ENCODE peak calls at places on chromosomes 11 and 22, in six cellular contexts. G, B, A, W, O and U are unnamed samples.

GRCh38 chr11:62889484-62890437 is 9.1 kb downstream of the SLC3A2 start:
- DNase-seq in G (no peak), B (no peak), A (no peak), W (peak; percentile 23), O (peak; percentile 92), U (no peak)

GRCh38 chr11:10934293-10934850 is 76.5 kb upstream of the ZBED5 start:
- DNase-seq in G (no peak), B (peak; percentile 43), A (no peak), W (no peak), O (peak; percentile 10), U (no peak)

GRCh38 chr11:17770048-17770652 is 35.6 kb downstream of the KCNC1 start:
- DNase-seq in G (peak; percentile 67), B (no peak), A (peak; percentile 22), W (no peak), O (no peak), U (no peak)

GRCh38 chr11:100855466-100856067 is 168.5 kb downstream of the ARHGAP42 start:
- DNase-seq in G (no peak), B (peak; percentile 36), A (no peak), W (peak; percentile 68), O (peak; percentile 61), U (no peak)

GRCh38 chr11:132959663-132960062 is 572.6 kb downstream of the OPCML start:
- DNase-seq in G (no peak), B (no peak), A (no peak), W (no peak), O (no peak), U (no peak)

GRCh38 chr22:44574581-44575343 is 76.7 kb upstream of the RTL6 start:
- DNase-seq in G (no peak), B (no peak), A (no peak), W (no peak), O (no peak), U (peak; percentile 35)

GRCh38 chr11:101848262-101848661 is 66.5 kb upstream of the CEP126 start:
- DNase-seq in G (no peak), B (no peak), A (no peak), W (peak; percentile 44), O (peak; percentile 8), U (no peak)

GRCh38 chr11:87295237-87295636 is 257.5 kb downstream of the TMEM135 start:
- DNase-seq in G (no peak), B (no peak), A (no peak), W (no peak), O (no peak), U (no peak)

GRCh38 chr11:33160147-33160546 is 1.1 kb downstream of the CSTF3 start:
- DNase-seq in G (no peak), B (peak; percentile 50), A (no peak), W (peak; percentile 62), O (peak; percentile 62), U (no peak)

DNA sequence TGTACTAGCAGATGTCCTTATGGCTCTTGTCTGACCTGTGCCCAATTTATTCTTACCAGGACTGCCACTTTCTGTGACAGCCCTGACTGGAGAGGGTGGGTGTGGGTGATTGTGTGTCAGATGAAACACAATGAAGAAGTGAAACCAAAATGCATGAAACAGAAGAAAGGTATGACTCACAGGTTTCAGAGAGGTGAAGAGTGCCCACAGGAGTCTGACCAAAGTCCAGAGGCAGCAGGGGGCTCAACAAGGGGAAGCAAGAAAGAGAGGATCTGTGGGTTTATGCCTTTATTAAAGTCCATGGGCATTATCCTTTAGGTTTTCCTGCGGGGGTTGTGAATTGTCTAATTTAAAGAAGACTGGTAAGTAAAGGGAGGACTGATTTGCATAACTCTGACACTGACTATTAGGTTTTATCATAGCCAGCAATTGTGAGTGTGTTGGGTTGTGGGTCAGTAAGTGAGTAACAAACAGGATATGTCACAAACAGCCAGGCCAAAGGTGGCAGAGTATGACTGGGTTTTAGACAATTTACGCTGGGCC is 3.9 kb upstream of the OR4C6 start:
- DNase-seq in G (no peak), B (no peak), A (no peak), W (no peak), O (no peak), U (no peak)
- H3K27me3 ChIP-seq in G (no peaks in the 10 kb centered on the region), B (no peaks in the 10 kb centered on the region), A (no peaks in the 10 kb centered on the region), W (no peaks in the 10 kb centered on the region), O (no peaks in the 10 kb centered on the region), U (no peaks in the 10 kb centered on the region)

GRCh38 chr22:46681010-46681409 is 57.0 kb downstream of the CERK start:
- DNase-seq in G (no peak), B (no peak), A (no peak), W (no peak), O (no peak), U (no peak)
- TF ChIP-seq CTCF in G (peak; percentile 47), B (no peak), A (peak; percentile 18), W (peak; percentile 9), O (peak; percentile 44), U (peak; percentile 6)

GRCh38 chr22:22513619-22514018 is 5.1 kb upstream of the ZNF280B start:
- DNase-seq in G (no peak), B (no peak), A (no peak), W (no peak), O (no peak), U (no peak)
- H3K27me3 ChIP-seq in G (peaks cover 27% of the 10 kb centered on the region), B (no peaks in the 10 kb centered on the region), A (no peaks in the 10 kb centered on the region), W (peaks cover 5% of the 10 kb centered on the region), O (peaks cover 13% of the 10 kb centered on the region), U (no peaks in the 10 kb centered on the region)

GRCh38 chr11:67691149-67691548 is 16.7 kb upstream of the ALDH3B2 start:
- DNase-seq in G (no peak), B (no peak), A (no peak), W (no peak), O (no peak), U (no peak)
- TF ChIP-seq CTCF in G (no peak), B (peak; percentile 21), A (no peak), W (no peak), O (no peak), U (no peak)

DNA sequence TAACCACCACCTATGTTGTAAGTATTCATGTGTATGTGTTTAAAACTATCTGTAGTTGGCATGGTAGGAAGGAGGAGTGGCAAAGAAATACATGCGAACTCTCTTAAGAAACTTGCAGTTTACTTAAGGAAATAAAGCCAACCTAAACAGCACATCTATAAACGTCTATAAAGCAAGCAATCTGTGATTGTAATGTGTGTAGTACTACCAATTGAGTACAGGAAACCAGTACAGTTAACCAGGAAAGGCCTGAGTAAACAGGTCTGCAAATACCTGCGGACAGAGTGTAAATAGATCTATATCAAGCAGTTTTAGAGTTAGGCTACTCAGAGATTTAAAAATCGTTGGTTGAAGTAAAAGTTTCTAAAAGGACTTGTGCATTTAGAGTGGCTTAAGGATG is 59.5 kb upstream of the AMOTL1 start:
- DNase-seq in G (no peak), B (no peak), A (no peak), W (no peak), O (peak; percentile 47), U (no peak)
- H3K27me3 ChIP-seq in G (no peaks in the 10 kb centered on the region), B (no peaks in the 10 kb centered on the region), A (no peaks in the 10 kb centered on the region), W (peaks cover 10% of the 10 kb centered on the region), O (peaks cover 8% of the 10 kb centered on the region), U (no peaks in the 10 kb centered on the region)

DNA sequence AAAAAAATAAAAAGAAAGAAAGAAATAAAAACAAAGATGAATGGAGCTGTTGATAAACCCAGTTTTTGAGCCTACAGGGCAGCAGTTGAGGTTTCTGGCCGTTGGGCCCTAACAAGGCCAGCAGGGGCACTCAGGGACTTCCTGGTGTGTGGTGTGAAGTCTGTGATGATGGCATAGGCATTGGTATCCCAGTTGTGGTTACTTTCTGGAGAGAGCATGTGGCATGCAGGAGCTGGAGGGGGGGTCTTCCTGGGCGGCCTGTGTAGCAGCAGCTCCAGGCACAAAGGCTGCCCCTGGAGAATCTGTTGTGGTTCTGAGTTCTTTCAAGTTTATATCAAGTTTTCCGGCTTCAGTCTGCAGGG is 2.0 kb upstream of the TXNRD2 start:
- DNase-seq in G (no peak), B (no peak), A (no peak), W (peak; percentile 76), O (no peak), U (no peak)
- TF ChIP-seq CTCF in G (no peak), B (peak; percentile 9), A (no peak), W (peak; percentile 23), O (no peak), U (no peak)

GRCh38 chr11:122879785-122880184 is 2.8 kb upstream of the JHY start:
- DNase-seq in G (no peak), B (no peak), A (no peak), W (no peak), O (no peak), U (no peak)
- H3K27me3 ChIP-seq in G (peaks cover 36% of the 10 kb centered on the region), B (no peaks in the 10 kb centered on the region), A (no peaks in the 10 kb centered on the region), W (peaks cover 34% of the 10 kb centered on the region), O (peaks cover 4% of the 10 kb centered on the region), U (no peaks in the 10 kb centered on the region)

GRCh38 chr11:113305440-113306336 is 8.7 kb upstream of the TTC12 start:
- DNase-seq in G (peak; percentile 91), B (peak; percentile 61), A (peak; percentile 56), W (peak; percentile 51), O (peak; percentile 60), U (no peak)
- TF ChIP-seq CTCF in G (peak; percentile 87), B (peak; percentile 99), A (peak; percentile 88), W (peak; percentile 96), O (peak; percentile 84), U (peak; percentile 90)

DNA sequence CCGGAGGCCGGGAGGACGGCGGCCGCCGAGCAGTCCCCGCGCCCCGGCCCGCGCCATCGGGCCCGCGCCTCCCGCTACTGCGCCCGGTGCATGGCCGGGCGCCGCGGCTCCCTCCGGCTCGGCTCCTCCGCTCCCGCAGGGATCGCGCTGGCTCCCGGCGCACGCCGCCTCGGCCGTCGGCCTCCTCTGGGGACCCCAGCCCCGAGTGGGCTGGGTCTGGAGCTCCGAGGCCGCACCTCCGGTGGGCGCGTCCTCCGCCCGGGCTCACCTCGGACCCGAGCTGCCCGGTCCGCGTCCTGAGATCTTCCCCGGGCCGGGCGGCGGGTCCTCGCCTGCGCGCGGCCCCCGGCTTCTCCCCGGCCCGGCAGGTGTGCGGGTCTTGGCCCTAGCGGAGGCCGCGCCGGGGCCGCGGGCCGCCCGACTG is 251 bp downstream of the SHISA8 start:
- DNase-seq in G (peak; percentile 75), B (no peak), A (no peak), W (no peak), O (no peak), U (no peak)
- H3K27me3 ChIP-seq in G (peaks cover 100% of the 10 kb centered on the region), B (peaks cover 42% of the 10 kb centered on the region), A (peaks cover 18% of the 10 kb centered on the region), W (peaks cover 79% of the 10 kb centered on the region), O (peaks cover 53% of the 10 kb centered on the region), U (peaks cover 40% of the 10 kb centered on the region)